ENCODE peak calls at places on chromosome 6, in nine cellular contexts. M, J, G, Q, F, A, W, I and E are unnamed samples.

GRCh38 chr6:24205020-24205492 is 79.0 kb downstream of the NRSN1 start:
- DNase-seq in W (peak; percentile 50), M (peak; percentile 78), Q (no peak), A (no peak), I (no peak), G (peak; percentile 24), J (peak; percentile 38), F (no peak), E (peak; percentile 57)

GRCh38 chr6:24632573-24632972 is 13.4 kb downstream of the KIAA0319 start:
- DNase-seq in J (no peak), W (no peak), F (no peak), G (no peak), Q (no peak), A (no peak), M (no peak), I (no peak), E (no peak)

GRCh38 chr6:55578537-55579363 is at the start of gene HMGCLL1:
- DNase-seq in F (peak; percentile 45), M (peak; percentile 17), G (peak; percentile 15), Q (peak; percentile 85), I (peak; percentile 19), W (peak; percentile 61), A (peak; percentile 14), J (no peak), E (peak; percentile 41)

GRCh38 chr6:161101517-161101916 is 109.9 kb downstream of the MAP3K4 start:
- DNase-seq in G (no peak), F (no peak), A (no peak), I (no peak), M (no peak), J (peak; percentile 17), Q (peak; percentile 25), W (no peak), E (no peak)

GRCh38 chr6:45619994-45620471 is 242.3 kb upstream of the SUPT3H start:
- DNase-seq in I (no peak), W (no peak), Q (no peak), A (no peak), F (no peak), M (no peak), G (peak; percentile 74), J (peak; percentile 63), E (peak; percentile 82)

GRCh38 chr6:160253242-160253641 is 5.4 kb downstream of the SLC22A2 start:
- DNase-seq in A (no peak), Q (no peak), I (no peak), G (no peak), J (no peak), M (no peak), F (no peak), W (no peak), E (no peak)

GRCh38 chr6:22247916-22248482 is 48.8 kb downstream of the PRL start:
- DNase-seq in F (no peak), Q (no peak), I (no peak), G (peak; percentile 33), A (no peak), J (no peak), M (no peak), W (no peak), E (no peak)

GRCh38 chr6:108209738-108210137 is 43.9 kb downstream of the NR2E1 start:
- DNase-seq in W (no peak), J (no peak), G (no peak), I (no peak), F (no peak), Q (no peak), M (no peak), A (no peak), E (no peak)

GRCh38 chr6:56522871-56523270 is 119.8 kb downstream of the DST start:
- DNase-seq in M (no peak), A (no peak), W (no peak), J (no peak), Q (no peak), G (no peak), I (no peak), F (no peak), E (no peak)

GRCh38 chr6:21049572-21049971 is 515.3 kb downstream of the CDKAL1 start:
- DNase-seq in I (no peak), A (no peak), F (no peak), J (peak; percentile 59), G (peak; percentile 61), M (peak; percentile 24), W (no peak), Q (no peak), E (no peak)

GRCh38 chr6:11434565-11435326 is 102.8 kb upstream of the TMEM170B start:
- DNase-seq in J (peak; percentile 94), M (peak; percentile 97), F (no peak), W (peak; percentile 37), Q (no peak), A (no peak), G (peak; percentile 87), I (peak; percentile 26), E (peak; percentile 70)

GRCh38 chr6:154319231-154319858 is 37.3 kb downstream of the IPCEF1 start:
- DNase-seq in G (peak; percentile 72), Q (no peak), M (peak; percentile 36), W (no peak), F (no peak), A (no peak), J (peak; percentile 88), I (no peak), E (peak; percentile 83)

GRCh38 chr6:144844596-144844995 is 559.5 kb downstream of the UTRN start:
- DNase-seq in F (no peak), M (no peak), I (no peak), Q (no peak), G (no peak), W (no peak), J (no peak), A (no peak), E (no peak)

GRCh38 chr6:111871725-111872520 is 1.3 kb downstream of the FYN start:
- DNase-seq in J (peak; percentile 30), G (peak; percentile 34), W (peak; percentile 19), I (no peak), M (peak; percentile 26), Q (no peak), A (peak; percentile 37), F (peak; percentile 45), E (peak; percentile 66)

GRCh38 chr6:6006428-6007310 is at the start of gene NRN1:
- DNase-seq in F (no peak), Q (no peak), A (no peak), I (no peak), W (no peak), J (no peak), G (no peak), M (no peak), E (no peak)

GRCh38 chr6:12911387-12911960 is 194.9 kb downstream of the PHACTR1 start:
- DNase-seq in F (no peak), W (no peak), M (peak; percentile 51), Q (no peak), J (peak; percentile 9), G (peak; percentile 29), A (no peak), I (no peak), E (peak; percentile 73)

GRCh38 chr6:148251286-148251685 is 91.4 kb upstream of the SASH1 start:
- DNase-seq in Q (no peak), W (no peak), J (peak; percentile 80), F (no peak), M (peak; percentile 56), G (peak; percentile 72), A (no peak), I (no peak), E (peak; percentile 77)

DNA sequence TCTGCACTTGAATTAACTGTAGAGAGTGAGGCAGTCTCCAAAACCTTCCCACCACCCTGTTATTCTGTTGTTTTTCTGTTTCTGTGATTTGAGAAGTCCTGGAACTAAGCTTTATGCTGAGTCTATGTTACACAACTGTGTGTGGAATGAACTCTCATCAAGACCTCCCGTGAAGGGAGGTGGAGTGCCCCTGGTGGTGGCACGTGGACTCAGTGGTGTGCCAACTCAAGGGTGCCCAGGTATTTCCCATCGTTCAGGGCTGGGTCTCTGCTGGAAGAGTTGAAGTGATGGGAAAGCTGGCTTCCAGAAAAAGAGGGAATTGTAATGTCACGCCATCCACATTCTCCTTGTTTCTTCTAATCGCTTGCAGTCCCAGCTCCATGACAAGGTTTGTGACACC is 374.2 kb downstream of the SMOC2 start:
- DNase-seq in A (no peak), J (no peak), G (no peak), M (no peak), Q (peak; percentile 41), F (no peak), I (no peak), W (peak; percentile 54), E (no peak)
- TF ChIP-seq CTCF in A (no peak), J (no peak), G (no peak), M (peak; percentile 31), Q (peak; percentile 41), F (no peak), I (no peak), W (peak; percentile 49), E (no peak)

GRCh38 chr6:32969685-32970412 is 1.5 kb downstream of the BRD2 start:
- DNase-seq in Q (peak; percentile 77), F (peak; percentile 86), W (peak; percentile 93), G (peak; percentile 96), A (peak; percentile 83), M (peak; percentile 99), J (peak; percentile 97), I (peak; percentile 77), E (peak; percentile 99)
- TF ChIP-seq CTCF in Q (peak; percentile 31), F (no peak), W (peak; percentile 48), G (peak; percentile 28), A (peak; percentile 46), M (peak; percentile 19), J (no peak), I (peak; percentile 56), E (no peak)

GRCh38 chr6:68559716-68560115 is 75.4 kb upstream of the ADGRB3 start:
- DNase-seq in M (peak; percentile 64), Q (no peak), A (no peak), I (no peak), G (peak; percentile 24), W (no peak), J (no peak), F (no peak), E (peak; percentile 47)

DNA sequence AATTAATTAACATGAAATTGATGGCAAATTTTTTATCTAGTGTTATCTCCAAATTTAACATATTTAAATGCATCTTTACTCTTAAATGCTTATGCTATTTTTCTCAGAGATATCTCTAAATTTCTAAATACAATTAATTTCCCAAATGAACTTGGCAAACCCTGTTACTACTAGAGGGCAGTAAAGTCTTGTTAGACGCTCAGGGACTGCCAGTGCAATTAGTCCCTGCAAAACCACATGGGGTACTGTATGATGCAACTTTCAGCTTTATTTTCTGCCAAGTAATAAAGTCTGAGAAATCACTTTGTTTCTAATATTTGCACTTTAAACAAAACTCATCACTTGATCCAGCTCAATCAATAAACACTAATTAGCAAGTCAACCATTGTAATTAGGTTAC is 76.0 kb upstream of the ADGRB3 start:
- DNase-seq in M (peak; percentile 6), F (no peak), J (no peak), Q (no peak), W (no peak), G (no peak), I (no peak), A (no peak), E (peak; percentile 72)
- TF ChIP-seq CTCF in M (no peak), F (no peak), J (no peak), Q (no peak), W (no peak), G (no peak), I (no peak), A (no peak), E (no peak)

GRCh38 chr6:128290221-128290620 is 230.2 kb downstream of the PTPRK start:
- DNase-seq in G (peak; percentile 54), J (no peak), W (no peak), M (no peak), A (no peak), F (no peak), I (no peak), Q (no peak), E (no peak)

DNA sequence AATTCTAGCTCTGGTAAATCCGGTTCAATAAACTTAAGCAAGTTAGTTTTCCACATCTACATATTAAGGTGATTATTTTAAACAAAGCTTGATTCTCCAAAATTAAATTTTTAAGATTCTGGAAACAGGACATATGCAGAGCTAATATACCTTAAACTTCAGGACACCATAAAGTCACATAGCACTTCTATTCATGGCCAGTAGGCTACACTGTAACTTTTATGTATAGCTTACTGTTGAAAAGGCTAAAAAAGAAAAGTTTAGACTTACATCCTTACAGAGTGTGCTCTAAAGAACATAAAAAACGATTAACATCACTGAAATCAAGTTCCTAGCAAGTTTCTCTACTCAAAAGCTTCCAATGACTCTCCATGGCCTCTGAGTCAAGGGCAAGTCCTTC is 224.7 kb downstream of the PTPRK start:
- DNase-seq in F (no peak), A (no peak), G (no peak), J (no peak), I (no peak), W (no peak), M (peak; percentile 20), Q (no peak), E (no peak)
- TF ChIP-seq CTCF in F (peak; percentile 6), A (no peak), G (no peak), J (peak; percentile 10), I (peak; percentile 8), W (no peak), M (peak; percentile 46), Q (no peak), E (no peak)